ENCODE peak calls at places on chromosomes 1 and 21, in four cellular contexts. One of them, this sample, is unnamed.

GRCh38 chr1:12650001-12650421 is 6.1 kb downstream of the AADACL4 start:
- DNase-seq in A549: no peak
- DNase-seq in GM12878: no peak
- DNase-seq in K562: no peak
- DNase-seq in this sample: no peak

GRCh38 chr1:175163702-175164101 is 28.9 kb downstream of the KIAA0040 start:
- DNase-seq in A549: no peak
- DNase-seq in GM12878: no peak
- DNase-seq in K562: peak
- DNase-seq in this sample: no peak

GRCh38 chr21:31479714-31480113 is 135.7 kb upstream of the TIAM1 start:
- DNase-seq in A549: no peak
- DNase-seq in GM12878: no peak
- DNase-seq in K562: no peak
- DNase-seq in this sample: no peak

GRCh38 chr21:42171091-42172053 is 47.6 kb upstream of the ABCG1 start:
- DNase-seq in A549: peak
- DNase-seq in GM12878: no peak
- DNase-seq in K562: no peak
- DNase-seq in this sample: no peak

GRCh38 chr1:224897501-224897900 is 32.0 kb upstream of the DNAH14 start:
- DNase-seq in A549: no peak
- DNase-seq in GM12878: no peak
- DNase-seq in K562: no peak
- DNase-seq in this sample: no peak

GRCh38 chr1:15341228-15341627 is 68.5 kb upstream of the EFHD2 start:
- DNase-seq in A549: no peak
- DNase-seq in GM12878: no peak
- DNase-seq in K562: no peak
- DNase-seq in this sample: no peak

GRCh38 chr1:27485363-27485762 is 4.6 kb downstream of the WASF2 start:
- DNase-seq in A549: no peak
- DNase-seq in GM12878: no peak
- DNase-seq in K562: no peak
- DNase-seq in this sample: no peak

GRCh38 chr1:182962554-182963115 is 9.7 kb upstream of the SHCBP1L start:
- DNase-seq in A549: peak
- DNase-seq in GM12878: peak
- DNase-seq in K562: peak
- DNase-seq in this sample: peak

GRCh38 chr1:21562896-21563295 is 53.7 kb downstream of the ALPL start:
- DNase-seq in A549: no peak
- DNase-seq in GM12878: no peak
- DNase-seq in K562: no peak
- DNase-seq in this sample: no peak

GRCh38 chr1:32892368-32893197 is 6.3 kb downstream of the HPCA start:
- DNase-seq in A549: peak
- DNase-seq in GM12878: no peak
- DNase-seq in K562: peak
- DNase-seq in this sample: no peak

GRCh38 chr1:154014154-154014910 is 23.8 kb downstream of the RPS27 start:
- DNase-seq in A549: no peak
- DNase-seq in GM12878: no peak
- DNase-seq in K562: no peak
- DNase-seq in this sample: no peak

GRCh38 chr1:190679444-190679843 is 201.8 kb upstream of the BRINP3 start:
- DNase-seq in A549: no peak
- DNase-seq in GM12878: no peak
- DNase-seq in K562: no peak
- DNase-seq in this sample: no peak

GRCh38 chr1:157284446-157284845 is 146.3 kb upstream of the ETV3 start:
- DNase-seq in A549: no peak
- DNase-seq in GM12878: no peak
- DNase-seq in K562: no peak
- DNase-seq in this sample: no peak

GRCh38 chr1:3125546-3126368 is 56.8 kb downstream of the PRDM16 start:
- DNase-seq in A549: no peak
- DNase-seq in GM12878: no peak
- DNase-seq in K562: no peak
- DNase-seq in this sample: no peak

GRCh38 chr1:178196631-178197030 is 102.7 kb downstream of the RASAL2 start:
- DNase-seq in A549: no peak
- DNase-seq in GM12878: no peak
- DNase-seq in K562: no peak
- DNase-seq in this sample: no peak

GRCh38 chr1:55262822-55263221 is 47.7 kb upstream of the USP24 start:
- DNase-seq in A549: no peak
- DNase-seq in GM12878: no peak
- DNase-seq in K562: no peak
- DNase-seq in this sample: no peak

GRCh38 chr21:45539046-45539795 is 3.0 kb downstream of the SLC19A1 start:
- DNase-seq in A549: no peak
- DNase-seq in GM12878: no peak
- DNase-seq in K562: no peak
- DNase-seq in this sample: no peak

GRCh38 chr1:8462298-8462946 is 144.5 kb downstream of the SLC45A1 start:
- DNase-seq in A549: no peak
- DNase-seq in GM12878: no peak
- DNase-seq in K562: no peak
- DNase-seq in this sample: no peak

GRCh38 chr1:8055973-8056372 is 29.9 kb upstream of the ERRFI1 start:
- DNase-seq in A549: peak
- DNase-seq in GM12878: no peak
- DNase-seq in K562: no peak
- DNase-seq in this sample: peak

GRCh38 chr1:64828829-64829228 is 84.0 kb downstream of the RAVER2 start:
- DNase-seq in A549: no peak
- DNase-seq in GM12878: no peak
- DNase-seq in K562: no peak
- DNase-seq in this sample: no peak

GRCh38 chr1:206722751-206723499 is 38.2 kb downstream of the MAPKAPK2 start:
- DNase-seq in A549: no peak
- DNase-seq in GM12878: no peak
- DNase-seq in K562: no peak
- DNase-seq in this sample: no peak

GRCh38 chr1:119449964-119450363 is 35.0 kb downstream of the HSD3B2 start:
- DNase-seq in A549: no peak
- DNase-seq in GM12878: no peak
- DNase-seq in K562: peak
- DNase-seq in this sample: peak

GRCh38 chr1:204341380-204341779 is 18.3 kb downstream of the PLEKHA6 start:
- DNase-seq in A549: no peak
- DNase-seq in GM12878: no peak
- DNase-seq in K562: no peak
- DNase-seq in this sample: peak

GRCh38 chr21:41217656-41218380 is 49.9 kb downstream of the BACE2 start:
- DNase-seq in A549: no peak
- DNase-seq in GM12878: no peak
- DNase-seq in K562: peak
- DNase-seq in this sample: no peak

GRCh38 chr1:23385119-23385621 is 15.5 kb upstream of the ZNF436 start:
- DNase-seq in A549: no peak
- DNase-seq in GM12878: no peak
- DNase-seq in K562: no peak
- DNase-seq in this sample: no peak
- TF ChIP-seq KDM1A in A549: no peak
- TF ChIP-seq KDM1A in GM12878: no peak
- TF ChIP-seq KDM1A in K562: no peak
- TF ChIP-seq KDM1A in this sample: no peak

DNA sequence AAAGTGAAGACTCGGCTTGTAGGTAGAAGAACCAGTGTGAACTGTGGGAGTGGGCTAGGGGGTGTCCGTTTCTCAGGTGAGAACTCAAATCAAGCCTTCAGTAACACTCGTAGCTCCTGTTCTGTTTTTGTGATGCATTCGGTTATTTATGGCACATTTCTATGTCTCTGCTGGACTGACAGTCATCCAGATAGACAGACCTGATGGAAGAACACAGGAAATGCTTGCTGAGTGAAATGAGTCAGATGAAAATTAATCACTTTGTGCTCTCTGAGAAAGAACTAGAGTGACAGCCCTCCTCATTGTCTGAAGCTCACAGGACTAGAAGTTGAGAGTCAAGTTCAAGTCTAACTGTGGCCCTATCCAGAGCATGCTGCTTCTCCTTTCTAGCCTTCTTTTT is 360.1 kb upstream of the PLXNA2 start:
- DNase-seq in A549: no peak
- DNase-seq in GM12878: peak
- DNase-seq in K562: no peak
- DNase-seq in this sample: no peak
- TF ChIP-seq KDM1A in A549: no peak
- TF ChIP-seq KDM1A in GM12878: no peak
- TF ChIP-seq KDM1A in K562: no peak
- TF ChIP-seq KDM1A in this sample: no peak

GRCh38 chr1:220326578-220326977 is 54.3 kb upstream of the RAB3GAP2 start:
- DNase-seq in A549: no peak
- DNase-seq in GM12878: no peak
- DNase-seq in K562: no peak
- DNase-seq in this sample: no peak
- TF ChIP-seq KDM1A in A549: no peak
- TF ChIP-seq KDM1A in GM12878: no peak
- TF ChIP-seq KDM1A in K562: no peak
- TF ChIP-seq KDM1A in this sample: no peak

GRCh38 chr1:152515454-152515823 is 1.2 kb downstream of the CRCT1 start:
- DNase-seq in A549: no peak
- DNase-seq in GM12878: no peak
- DNase-seq in K562: no peak
- DNase-seq in this sample: no peak
- TF ChIP-seq KDM1A in A549: no peak
- TF ChIP-seq KDM1A in GM12878: no peak
- TF ChIP-seq KDM1A in K562: no peak
- TF ChIP-seq KDM1A in this sample: no peak

DNA sequence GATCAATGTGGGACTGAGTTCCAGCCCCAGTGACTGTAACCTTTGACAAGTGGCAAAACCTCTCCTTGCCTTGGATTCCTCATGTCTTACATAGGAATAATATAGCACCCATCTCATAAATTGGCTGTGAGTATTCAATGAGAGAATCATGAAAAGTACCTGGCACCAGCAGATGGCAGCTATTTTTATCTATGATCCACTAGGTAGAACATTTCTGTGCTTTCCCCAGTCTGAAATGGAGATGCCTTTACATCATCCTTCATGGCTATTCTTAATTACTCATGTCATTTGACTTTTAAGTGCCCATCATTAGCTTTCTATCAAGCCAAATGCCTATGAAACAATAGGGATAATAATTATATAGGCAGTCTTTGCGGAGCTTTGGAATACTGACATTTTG is 130.1 kb downstream of the TGFB2 start:
- DNase-seq in A549: peak
- DNase-seq in GM12878: no peak
- DNase-seq in K562: no peak
- DNase-seq in this sample: no peak
- TF ChIP-seq KDM1A in A549: no peak
- TF ChIP-seq KDM1A in GM12878: no peak
- TF ChIP-seq KDM1A in K562: no peak
- TF ChIP-seq KDM1A in this sample: no peak

DNA sequence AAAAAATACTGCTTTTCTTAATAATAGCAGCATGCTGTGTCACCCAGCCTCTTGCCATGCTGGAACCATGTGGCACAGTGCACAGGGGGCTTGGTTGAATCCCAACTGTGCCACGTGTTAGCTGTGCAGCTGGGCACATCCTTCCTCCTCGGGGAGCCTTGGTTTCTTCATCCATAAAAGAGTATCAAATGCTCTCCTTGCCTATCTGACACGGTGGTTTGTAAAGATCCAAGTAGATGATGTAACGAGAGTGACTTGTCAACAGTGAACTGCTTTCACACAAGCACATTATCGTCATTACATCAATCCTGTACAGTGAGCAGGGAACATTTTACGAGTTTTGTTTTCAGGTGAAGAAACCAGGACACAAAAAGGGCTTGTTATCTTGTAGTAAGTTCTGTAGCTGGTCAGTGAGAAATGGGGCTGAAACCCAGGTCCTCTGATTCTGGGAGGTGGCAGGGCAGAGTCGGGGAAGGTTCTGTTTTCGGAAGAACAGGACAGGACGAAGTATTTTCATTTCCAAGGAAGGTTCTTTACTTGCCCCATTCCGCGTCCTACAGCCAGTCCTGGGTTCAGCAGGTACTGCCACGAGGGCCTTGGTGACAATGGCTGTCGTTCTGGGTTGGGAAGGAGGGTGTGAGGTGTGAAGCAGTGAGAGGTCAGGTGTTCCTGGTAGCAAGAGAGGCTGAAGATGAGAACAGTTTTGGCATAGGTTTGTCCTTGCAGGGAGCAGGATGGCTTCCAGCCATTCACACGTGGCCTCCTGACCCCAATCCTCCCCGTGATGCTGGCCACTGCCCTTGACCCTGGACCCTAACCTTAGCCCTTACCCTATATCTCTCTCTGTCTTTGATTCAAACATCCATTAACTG is 24.6 kb downstream of the VASH2 start:
- DNase-seq in A549: no peak
- DNase-seq in GM12878: no peak
- DNase-seq in K562: no peak
- DNase-seq in this sample: no peak
- TF ChIP-seq KDM1A in A549: no peak
- TF ChIP-seq KDM1A in GM12878: no peak
- TF ChIP-seq KDM1A in K562: no peak
- TF ChIP-seq KDM1A in this sample: no peak

GRCh38 chr1:24294757-24295371 is 24.3 kb upstream of the GRHL3 start:
- DNase-seq in A549: peak
- DNase-seq in GM12878: no peak
- DNase-seq in K562: no peak
- DNase-seq in this sample: no peak
- TF ChIP-seq KDM1A in A549: no peak
- TF ChIP-seq KDM1A in GM12878: no peak
- TF ChIP-seq KDM1A in K562: no peak
- TF ChIP-seq KDM1A in this sample: no peak

GRCh38 chr1:20476260-20477038 is 9.6 kb downstream of the CAMK2N1 start:
- DNase-seq in A549: peak
- DNase-seq in GM12878: no peak
- DNase-seq in K562: peak
- DNase-seq in this sample: peak
- TF ChIP-seq KDM1A in A549: peak
- TF ChIP-seq KDM1A in GM12878: no peak
- TF ChIP-seq KDM1A in K562: peak
- TF ChIP-seq KDM1A in this sample: peak